ENCODE peak calls at places on chromosome 7, in seven cellular contexts. One of them, this sample, is unnamed. For H3K27me3, the result is how much of the 10 kb centered on the place peaks cover.

GRCh38 chr7:52689912-52690311 is 345.5 kb upstream of the POM121L12 start:
- DNase-seq in CD4-positive, CD25-positive, alpha-beta regulatory T cell: no peak
- DNase-seq in aorta: no peak
- DNase-seq in upper lobe of right lung: no peak
- DNase-seq in IMR-90: no peak
- DNase-seq in A673: no peak
- DNase-seq in small intestine: no peak
- DNase-seq in this sample: no peak

GRCh38 chr7:151115836-151116418 is 29.7 kb downstream of the AGAP3 start:
- DNase-seq in CD4-positive, CD25-positive, alpha-beta regulatory T cell: no peak
- DNase-seq in A673: peak
- DNase-seq in small intestine: peak
- DNase-seq in upper lobe of right lung: peak
- DNase-seq in IMR-90: no peak
- DNase-seq in aorta: no peak
- DNase-seq in this sample: no peak

GRCh38 chr7:27102578-27103442 is at the start of gene HOXA2:
- DNase-seq in aorta: peak
- DNase-seq in upper lobe of right lung: no peak
- DNase-seq in IMR-90: peak
- DNase-seq in A673: no peak
- DNase-seq in CD4-positive, CD25-positive, alpha-beta regulatory T cell: no peak
- DNase-seq in small intestine: no peak
- DNase-seq in this sample: no peak

GRCh38 chr7:92448185-92448747 is 984 bp downstream of the GATAD1 start:
- DNase-seq in small intestine: peak
- DNase-seq in aorta: no peak
- DNase-seq in upper lobe of right lung: peak
- DNase-seq in IMR-90: peak
- DNase-seq in A673: peak
- DNase-seq in CD4-positive, CD25-positive, alpha-beta regulatory T cell: peak
- DNase-seq in this sample: peak

GRCh38 chr7:129163875-129164544 is 19.5 kb downstream of the TSPAN33 start:
- DNase-seq in upper lobe of right lung: no peak
- DNase-seq in IMR-90: peak
- DNase-seq in A673: peak
- DNase-seq in small intestine: peak
- DNase-seq in CD4-positive, CD25-positive, alpha-beta regulatory T cell: peak
- DNase-seq in aorta: no peak
- DNase-seq in this sample: no peak

GRCh38 chr7:30659312-30659711 is 22.9 kb downstream of the CRHR2 start:
- DNase-seq in upper lobe of right lung: peak
- DNase-seq in aorta: peak
- DNase-seq in A673: peak
- DNase-seq in small intestine: no peak
- DNase-seq in CD4-positive, CD25-positive, alpha-beta regulatory T cell: no peak
- DNase-seq in IMR-90: peak
- DNase-seq in this sample: peak

GRCh38 chr7:135224027-135224426 is 9.6 kb upstream of the STRA8 start:
- DNase-seq in aorta: no peak
- DNase-seq in upper lobe of right lung: no peak
- DNase-seq in IMR-90: no peak
- DNase-seq in CD4-positive, CD25-positive, alpha-beta regulatory T cell: no peak
- DNase-seq in small intestine: no peak
- DNase-seq in A673: no peak
- DNase-seq in this sample: no peak

GRCh38 chr7:69476416-69476815 is 121.9 kb upstream of the AUTS2 start:
- DNase-seq in upper lobe of right lung: no peak
- DNase-seq in A673: no peak
- DNase-seq in IMR-90: no peak
- DNase-seq in CD4-positive, CD25-positive, alpha-beta regulatory T cell: no peak
- DNase-seq in small intestine: no peak
- DNase-seq in aorta: no peak
- DNase-seq in this sample: no peak

GRCh38 chr7:7573701-7574100 is 7.0 kb downstream of the MIOS start:
- DNase-seq in CD4-positive, CD25-positive, alpha-beta regulatory T cell: no peak
- DNase-seq in aorta: no peak
- DNase-seq in IMR-90: no peak
- DNase-seq in A673: no peak
- DNase-seq in upper lobe of right lung: no peak
- DNase-seq in small intestine: no peak
- DNase-seq in this sample: no peak

GRCh38 chr7:50595538-50596102 is 30.4 kb upstream of the DDC start:
- DNase-seq in aorta: no peak
- DNase-seq in IMR-90: peak
- DNase-seq in A673: peak
- DNase-seq in upper lobe of right lung: no peak
- DNase-seq in CD4-positive, CD25-positive, alpha-beta regulatory T cell: peak
- DNase-seq in small intestine: peak
- DNase-seq in this sample: no peak

GRCh38 chr7:50603288-50603687 is 38.1 kb upstream of the DDC start:
- DNase-seq in CD4-positive, CD25-positive, alpha-beta regulatory T cell: no peak
- DNase-seq in IMR-90: no peak
- DNase-seq in small intestine: no peak
- DNase-seq in aorta: no peak
- DNase-seq in A673: no peak
- DNase-seq in upper lobe of right lung: no peak
- DNase-seq in this sample: no peak

GRCh38 chr7:50596484-50596883 is 31.3 kb upstream of the DDC start:
- DNase-seq in CD4-positive, CD25-positive, alpha-beta regulatory T cell: peak
- DNase-seq in small intestine: no peak
- DNase-seq in IMR-90: no peak
- DNase-seq in upper lobe of right lung: no peak
- DNase-seq in aorta: no peak
- DNase-seq in A673: no peak
- DNase-seq in this sample: no peak

GRCh38 chr7:50598455-50599343 is 33.5 kb upstream of the DDC start:
- DNase-seq in IMR-90: no peak
- DNase-seq in small intestine: no peak
- DNase-seq in A673: no peak
- DNase-seq in CD4-positive, CD25-positive, alpha-beta regulatory T cell: no peak
- DNase-seq in upper lobe of right lung: no peak
- DNase-seq in aorta: no peak
- DNase-seq in this sample: no peak

DNA sequence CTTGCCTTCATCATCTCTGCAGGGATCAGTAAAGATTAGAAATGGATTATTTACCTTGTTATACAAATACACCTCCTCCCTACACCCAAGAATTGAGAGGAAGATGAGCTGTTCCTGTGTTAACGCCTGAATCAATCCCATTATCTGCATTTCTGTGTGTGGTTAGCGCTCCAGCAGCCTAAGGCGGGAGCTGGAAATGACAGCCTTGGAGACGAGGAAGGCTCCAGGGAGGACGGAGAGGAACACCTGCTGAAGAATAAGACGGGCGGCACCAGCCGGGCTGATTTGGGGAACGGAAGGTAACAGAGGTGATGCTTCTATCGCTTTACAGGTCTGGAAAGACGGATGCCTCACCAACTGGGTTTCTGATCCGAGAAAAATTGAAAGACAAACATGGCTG is 34.2 kb upstream of the DDC start:
- DNase-seq in CD4-positive, CD25-positive, alpha-beta regulatory T cell: no peak
- DNase-seq in A673: no peak
- DNase-seq in IMR-90: no peak
- DNase-seq in upper lobe of right lung: no peak
- DNase-seq in small intestine: no peak
- DNase-seq in aorta: no peak
- DNase-seq in this sample: no peak
- H3K27me3 ChIP-seq in CD4-positive, CD25-positive, alpha-beta regulatory T cell: under half
- H3K27me3 ChIP-seq in A673: under half
- H3K27me3 ChIP-seq in IMR-90: under half
- H3K27me3 ChIP-seq in upper lobe of right lung: under half
- H3K27me3 ChIP-seq in small intestine: under half
- H3K27me3 ChIP-seq in aorta: under half
- H3K27me3 ChIP-seq in this sample: under half

GRCh38 chr7:1590887-1591286 is 21.1 kb upstream of the PSMG3 start:
- DNase-seq in upper lobe of right lung: no peak
- DNase-seq in CD4-positive, CD25-positive, alpha-beta regulatory T cell: no peak
- DNase-seq in small intestine: no peak
- DNase-seq in aorta: no peak
- DNase-seq in A673: no peak
- DNase-seq in IMR-90: no peak
- DNase-seq in this sample: no peak

GRCh38 chr7:1592299-1592842 is 22.5 kb upstream of the PSMG3 start:
- DNase-seq in A673: no peak
- DNase-seq in small intestine: no peak
- DNase-seq in aorta: no peak
- DNase-seq in IMR-90: no peak
- DNase-seq in upper lobe of right lung: no peak
- DNase-seq in CD4-positive, CD25-positive, alpha-beta regulatory T cell: no peak
- DNase-seq in this sample: no peak

GRCh38 chr7:1590476-1590875 is 20.6 kb upstream of the PSMG3 start:
- DNase-seq in aorta: no peak
- DNase-seq in IMR-90: no peak
- DNase-seq in upper lobe of right lung: no peak
- DNase-seq in A673: no peak
- DNase-seq in CD4-positive, CD25-positive, alpha-beta regulatory T cell: no peak
- DNase-seq in small intestine: no peak
- DNase-seq in this sample: no peak

GRCh38 chr7:1591396-1591795 is 21.6 kb upstream of the PSMG3 start:
- DNase-seq in A673: no peak
- DNase-seq in upper lobe of right lung: no peak
- DNase-seq in small intestine: no peak
- DNase-seq in aorta: no peak
- DNase-seq in IMR-90: no peak
- DNase-seq in CD4-positive, CD25-positive, alpha-beta regulatory T cell: no peak
- DNase-seq in this sample: no peak

DNA sequence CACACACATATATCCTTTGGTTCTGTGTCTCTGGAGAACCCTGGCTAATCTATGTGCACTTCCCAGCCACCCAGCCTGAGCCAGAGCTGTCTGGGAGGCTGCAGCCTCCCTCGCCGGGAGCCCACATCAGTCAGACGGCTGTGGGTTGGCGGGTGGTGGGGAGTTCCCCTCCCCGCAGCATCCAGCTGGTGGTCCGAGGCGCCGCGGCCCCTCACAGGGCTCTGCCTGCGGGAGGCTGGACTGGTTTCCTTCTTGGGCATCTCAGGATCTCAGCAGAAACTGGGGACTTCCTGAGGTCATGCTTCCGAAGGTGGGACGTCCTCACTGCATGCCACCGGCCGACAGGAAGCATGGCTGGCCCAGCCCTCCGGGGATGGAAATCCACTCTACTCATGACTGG is 22.0 kb upstream of the PSMG3 start:
- DNase-seq in aorta: no peak
- DNase-seq in upper lobe of right lung: no peak
- DNase-seq in small intestine: no peak
- DNase-seq in A673: no peak
- DNase-seq in IMR-90: no peak
- DNase-seq in CD4-positive, CD25-positive, alpha-beta regulatory T cell: no peak
- DNase-seq in this sample: no peak
- H3K27me3 ChIP-seq in aorta: under half
- H3K27me3 ChIP-seq in upper lobe of right lung: half or more
- H3K27me3 ChIP-seq in small intestine: under half
- H3K27me3 ChIP-seq in A673: under half
- H3K27me3 ChIP-seq in IMR-90: half or more
- H3K27me3 ChIP-seq in CD4-positive, CD25-positive, alpha-beta regulatory T cell: under half
- H3K27me3 ChIP-seq in this sample: under half

DNA sequence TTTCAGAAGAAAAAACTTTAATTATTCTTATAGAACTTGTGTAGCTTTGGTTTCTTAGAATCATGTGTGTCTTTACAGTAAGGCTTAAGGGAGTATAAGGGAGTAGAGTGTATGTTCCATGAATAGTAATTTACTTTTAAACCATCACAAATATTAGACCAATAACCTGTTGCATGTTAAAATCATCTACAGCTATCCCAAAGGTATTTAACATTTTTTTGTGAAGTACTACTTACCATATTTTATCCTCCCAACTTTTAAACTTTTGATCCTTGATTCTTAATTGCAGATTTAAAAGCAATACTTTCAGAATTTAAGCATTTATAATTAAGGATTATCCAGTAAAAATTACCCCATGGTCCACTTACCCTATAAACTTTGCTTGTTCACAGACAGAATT is 6.0 kb downstream of the GLI3 start:
- DNase-seq in CD4-positive, CD25-positive, alpha-beta regulatory T cell: no peak
- DNase-seq in IMR-90: no peak
- DNase-seq in aorta: no peak
- DNase-seq in small intestine: no peak
- DNase-seq in A673: no peak
- DNase-seq in upper lobe of right lung: no peak
- DNase-seq in this sample: no peak
- H3K27me3 ChIP-seq in CD4-positive, CD25-positive, alpha-beta regulatory T cell: under half
- H3K27me3 ChIP-seq in IMR-90: under half
- H3K27me3 ChIP-seq in aorta: under half
- H3K27me3 ChIP-seq in small intestine: under half
- H3K27me3 ChIP-seq in A673: under half
- H3K27me3 ChIP-seq in upper lobe of right lung: under half
- H3K27me3 ChIP-seq in this sample: under half

GRCh38 chr7:1359681-1360485 is 99.4 kb downstream of the MICALL2 start:
- DNase-seq in A673: no peak
- DNase-seq in aorta: peak
- DNase-seq in IMR-90: no peak
- DNase-seq in upper lobe of right lung: peak
- DNase-seq in CD4-positive, CD25-positive, alpha-beta regulatory T cell: no peak
- DNase-seq in small intestine: no peak
- DNase-seq in this sample: no peak

GRCh38 chr7:1357601-1358271 is 101.5 kb downstream of the MICALL2 start:
- DNase-seq in small intestine: no peak
- DNase-seq in IMR-90: no peak
- DNase-seq in CD4-positive, CD25-positive, alpha-beta regulatory T cell: peak
- DNase-seq in A673: peak
- DNase-seq in aorta: peak
- DNase-seq in upper lobe of right lung: peak
- DNase-seq in this sample: peak

GRCh38 chr7:1359051-1359400 is 100.2 kb downstream of the MICALL2 start:
- DNase-seq in A673: no peak
- DNase-seq in CD4-positive, CD25-positive, alpha-beta regulatory T cell: no peak
- DNase-seq in IMR-90: no peak
- DNase-seq in small intestine: no peak
- DNase-seq in aorta: peak
- DNase-seq in upper lobe of right lung: no peak
- DNase-seq in this sample: no peak

GRCh38 chr7:1360521-1360971 is 98.7 kb downstream of the MICALL2 start:
- DNase-seq in upper lobe of right lung: peak
- DNase-seq in aorta: peak
- DNase-seq in small intestine: no peak
- DNase-seq in IMR-90: no peak
- DNase-seq in A673: no peak
- DNase-seq in CD4-positive, CD25-positive, alpha-beta regulatory T cell: no peak
- DNase-seq in this sample: no peak

DNA sequence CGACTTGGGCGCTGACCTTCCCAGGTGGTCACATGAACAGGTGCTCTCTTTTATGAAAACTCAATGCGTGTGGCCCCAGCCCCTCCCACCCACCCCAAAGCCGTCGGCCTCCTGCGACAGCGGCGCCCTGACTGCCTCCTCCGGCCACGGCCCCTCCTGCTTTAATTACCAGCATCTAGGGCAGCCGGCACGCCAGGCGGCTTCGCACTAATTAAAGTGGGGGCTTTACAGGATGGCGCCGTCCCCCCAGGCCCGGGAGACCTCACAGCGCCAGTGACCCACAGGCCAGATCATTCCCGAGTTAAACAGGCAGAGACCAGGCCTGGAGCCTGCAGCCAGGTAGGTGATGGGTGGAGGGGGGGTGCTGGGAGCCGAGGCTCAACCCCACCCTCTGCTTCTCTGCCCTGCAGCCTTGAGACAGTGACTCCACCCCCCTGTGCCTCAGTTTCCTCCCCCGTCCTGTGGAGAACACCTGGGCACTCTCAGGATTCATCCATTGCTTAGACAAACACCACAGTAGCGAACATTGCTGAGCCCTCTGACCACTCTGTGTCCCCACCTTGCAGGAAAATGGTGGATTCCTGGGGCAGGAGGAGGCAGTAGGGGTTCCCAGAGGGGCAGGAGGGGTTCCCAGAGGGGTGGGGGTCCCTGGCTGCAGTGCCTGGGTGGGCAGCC is 100.8 kb downstream of the MICALL2 start:
- DNase-seq in CD4-positive, CD25-positive, alpha-beta regulatory T cell: no peak
- DNase-seq in small intestine: no peak
- DNase-seq in aorta: peak
- DNase-seq in upper lobe of right lung: peak
- DNase-seq in A673: no peak
- DNase-seq in IMR-90: no peak
- DNase-seq in this sample: peak
- H3K27me3 ChIP-seq in CD4-positive, CD25-positive, alpha-beta regulatory T cell: under half
- H3K27me3 ChIP-seq in small intestine: under half
- H3K27me3 ChIP-seq in aorta: under half
- H3K27me3 ChIP-seq in upper lobe of right lung: under half
- H3K27me3 ChIP-seq in A673: under half
- H3K27me3 ChIP-seq in IMR-90: under half
- H3K27me3 ChIP-seq in this sample: under half